ENCODE peak calls at places on chromosomes 7 and 10, in eight cellular contexts. One of them, this sample, is unnamed. For H3K4me1, the result is how much of the 10 kb centered on the place peaks cover.

GRCh38 chr10:3791974-3792633 is 7.1 kb upstream of the KLF6 start:
- DNase-seq in thoracic aorta: no peak
- DNase-seq in psoas muscle: no peak
- DNase-seq in iPS DF 6.9: no peak
- DNase-seq in mucosa of descending colon: no peak
- DNase-seq in testis: no peak
- DNase-seq in SJSA1: no peak
- DNase-seq in upper lobe of right lung: no peak
- DNase-seq in this sample: peak

GRCh38 chr10:13528875-13529713 is at the start of gene BEND7:
- DNase-seq in iPS DF 6.9: no peak
- DNase-seq in testis: peak
- DNase-seq in thoracic aorta: no peak
- DNase-seq in SJSA1: no peak
- DNase-seq in mucosa of descending colon: peak
- DNase-seq in psoas muscle: peak
- DNase-seq in upper lobe of right lung: peak
- DNase-seq in this sample: peak

GRCh38 chr7:98369726-98370125 is 31.2 kb downstream of the BAIAP2L1 start:
- DNase-seq in thoracic aorta: no peak
- DNase-seq in upper lobe of right lung: no peak
- DNase-seq in mucosa of descending colon: no peak
- DNase-seq in psoas muscle: no peak
- DNase-seq in testis: no peak
- DNase-seq in iPS DF 6.9: no peak
- DNase-seq in SJSA1: no peak
- DNase-seq in this sample: no peak

GRCh38 chr10:15370741-15371701 is at the start of gene FAM171A1:
- DNase-seq in mucosa of descending colon: peak
- DNase-seq in iPS DF 6.9: no peak
- DNase-seq in thoracic aorta: no peak
- DNase-seq in SJSA1: peak
- DNase-seq in psoas muscle: peak
- DNase-seq in testis: peak
- DNase-seq in upper lobe of right lung: peak
- DNase-seq in this sample: peak

GRCh38 chr7:40437498-40437897 is 302.7 kb downstream of the SUGCT start:
- DNase-seq in testis: no peak
- DNase-seq in psoas muscle: no peak
- DNase-seq in SJSA1: peak
- DNase-seq in mucosa of descending colon: no peak
- DNase-seq in thoracic aorta: no peak
- DNase-seq in upper lobe of right lung: no peak
- DNase-seq in iPS DF 6.9: no peak
- DNase-seq in this sample: no peak

GRCh38 chr10:26269754-26270153 is 53.2 kb downstream of the GAD2 start:
- DNase-seq in upper lobe of right lung: no peak
- DNase-seq in testis: no peak
- DNase-seq in mucosa of descending colon: no peak
- DNase-seq in thoracic aorta: no peak
- DNase-seq in iPS DF 6.9: peak
- DNase-seq in SJSA1: no peak
- DNase-seq in psoas muscle: no peak
- DNase-seq in this sample: no peak

GRCh38 chr10:35942052-35942451 is 300.0 kb upstream of the FZD8 start:
- DNase-seq in testis: no peak
- DNase-seq in thoracic aorta: no peak
- DNase-seq in iPS DF 6.9: no peak
- DNase-seq in mucosa of descending colon: no peak
- DNase-seq in upper lobe of right lung: no peak
- DNase-seq in SJSA1: no peak
- DNase-seq in psoas muscle: no peak
- DNase-seq in this sample: peak

GRCh38 chr7:31785081-31785480 is 98.1 kb downstream of the PPP1R17 start:
- DNase-seq in iPS DF 6.9: no peak
- DNase-seq in testis: no peak
- DNase-seq in upper lobe of right lung: no peak
- DNase-seq in psoas muscle: no peak
- DNase-seq in mucosa of descending colon: no peak
- DNase-seq in thoracic aorta: no peak
- DNase-seq in SJSA1: no peak
- DNase-seq in this sample: no peak

GRCh38 chr10:44992070-44992731 is 8.5 kb upstream of the ZNF22 start:
- DNase-seq in psoas muscle: no peak
- DNase-seq in testis: peak
- DNase-seq in upper lobe of right lung: no peak
- DNase-seq in thoracic aorta: no peak
- DNase-seq in iPS DF 6.9: no peak
- DNase-seq in SJSA1: no peak
- DNase-seq in mucosa of descending colon: peak
- DNase-seq in this sample: no peak

GRCh38 chr10:44991571-44991970 is 9.2 kb upstream of the ZNF22 start:
- DNase-seq in upper lobe of right lung: no peak
- DNase-seq in thoracic aorta: no peak
- DNase-seq in psoas muscle: no peak
- DNase-seq in iPS DF 6.9: no peak
- DNase-seq in SJSA1: no peak
- DNase-seq in mucosa of descending colon: no peak
- DNase-seq in testis: peak
- DNase-seq in this sample: no peak

GRCh38 chr10:44993922-44994751 is 6.6 kb upstream of the ZNF22 start:
- DNase-seq in SJSA1: no peak
- DNase-seq in psoas muscle: no peak
- DNase-seq in mucosa of descending colon: no peak
- DNase-seq in testis: peak
- DNase-seq in iPS DF 6.9: no peak
- DNase-seq in upper lobe of right lung: no peak
- DNase-seq in thoracic aorta: no peak
- DNase-seq in this sample: no peak

GRCh38 chr10:44993226-44993921 is 7.3 kb upstream of the ZNF22 start:
- DNase-seq in thoracic aorta: no peak
- DNase-seq in testis: peak
- DNase-seq in mucosa of descending colon: peak
- DNase-seq in psoas muscle: no peak
- DNase-seq in upper lobe of right lung: no peak
- DNase-seq in iPS DF 6.9: no peak
- DNase-seq in SJSA1: no peak
- DNase-seq in this sample: peak

DNA sequence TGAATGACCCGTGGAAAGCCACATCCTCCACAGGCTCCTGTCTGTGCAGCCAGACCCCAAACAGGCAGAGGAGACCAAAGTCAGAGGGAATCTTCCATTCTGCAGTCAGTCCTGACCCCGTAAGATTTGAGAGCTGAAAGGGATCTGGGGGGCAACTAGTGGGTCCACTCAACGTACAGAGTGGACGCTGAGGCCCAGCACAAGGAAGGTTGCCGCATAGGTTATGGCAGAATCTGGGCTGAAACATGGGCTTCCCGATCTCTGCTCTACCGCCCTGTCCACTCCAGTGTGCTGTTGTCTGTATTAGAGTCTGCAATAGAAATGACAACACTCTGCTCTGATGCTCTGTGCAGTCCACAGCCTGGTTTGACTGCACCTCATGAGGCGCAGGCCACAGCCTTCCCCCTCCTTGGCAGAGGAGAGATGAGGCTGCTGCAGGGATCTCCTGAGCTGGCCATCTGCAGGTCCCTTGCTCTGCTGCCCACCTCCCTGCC is 7.9 kb upstream of the ZNF22 start:
- DNase-seq in psoas muscle: no peak
- DNase-seq in iPS DF 6.9: no peak
- DNase-seq in mucosa of descending colon: no peak
- DNase-seq in upper lobe of right lung: no peak
- DNase-seq in SJSA1: no peak
- DNase-seq in testis: no peak
- DNase-seq in thoracic aorta: no peak
- DNase-seq in this sample: peak
- H3K4me1 ChIP-seq in psoas muscle: under half
- H3K4me1 ChIP-seq in iPS DF 6.9: under half
- H3K4me1 ChIP-seq in mucosa of descending colon: under half
- H3K4me1 ChIP-seq in upper lobe of right lung: half or more
- H3K4me1 ChIP-seq in SJSA1: half or more
- H3K4me1 ChIP-seq in testis: half or more
- H3K4me1 ChIP-seq in thoracic aorta: under half
- H3K4me1 ChIP-seq in this sample: under half

GRCh38 chr7:66628361-66629221 is at the start of gene KCTD7:
- DNase-seq in SJSA1: peak
- DNase-seq in psoas muscle: peak
- DNase-seq in thoracic aorta: peak
- DNase-seq in upper lobe of right lung: peak
- DNase-seq in mucosa of descending colon: peak
- DNase-seq in iPS DF 6.9: peak
- DNase-seq in testis: peak
- DNase-seq in this sample: peak

GRCh38 chr7:66630529-66630928 is 1.8 kb downstream of the KCTD7 start:
- DNase-seq in mucosa of descending colon: no peak
- DNase-seq in upper lobe of right lung: no peak
- DNase-seq in thoracic aorta: no peak
- DNase-seq in psoas muscle: no peak
- DNase-seq in testis: no peak
- DNase-seq in iPS DF 6.9: no peak
- DNase-seq in SJSA1: no peak
- DNase-seq in this sample: no peak

GRCh38 chr7:66629659-66630058 is 978 bp downstream of the KCTD7 start:
- DNase-seq in mucosa of descending colon: no peak
- DNase-seq in iPS DF 6.9: no peak
- DNase-seq in upper lobe of right lung: no peak
- DNase-seq in thoracic aorta: no peak
- DNase-seq in SJSA1: no peak
- DNase-seq in testis: no peak
- DNase-seq in psoas muscle: no peak
- DNase-seq in this sample: peak

GRCh38 chr7:66627876-66628360 is 763 bp upstream of the KCTD7 start:
- DNase-seq in mucosa of descending colon: no peak
- DNase-seq in SJSA1: no peak
- DNase-seq in iPS DF 6.9: no peak
- DNase-seq in thoracic aorta: peak
- DNase-seq in testis: peak
- DNase-seq in psoas muscle: peak
- DNase-seq in upper lobe of right lung: no peak
- DNase-seq in this sample: no peak

DNA sequence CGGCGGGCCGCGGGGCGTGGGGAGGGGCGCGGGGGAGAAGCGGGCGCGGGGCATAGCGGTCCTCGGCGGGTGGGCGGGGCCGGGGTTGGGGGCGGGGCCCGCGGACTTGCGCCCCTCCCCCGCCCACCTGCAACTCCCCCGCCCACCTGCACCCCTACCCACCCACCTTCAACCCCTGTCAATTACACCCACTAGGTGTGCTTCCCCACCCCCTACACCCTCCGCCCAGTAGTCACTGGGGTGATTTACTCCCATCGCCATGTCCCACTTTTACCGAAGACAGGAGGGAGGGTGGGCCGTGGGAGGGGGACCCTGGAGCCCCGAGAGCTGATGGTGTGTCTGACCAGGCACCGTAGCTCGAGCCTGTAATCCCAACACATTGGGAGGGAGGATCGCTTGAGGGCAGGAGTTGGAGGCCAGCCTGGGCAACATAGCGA is 559 bp downstream of the KCTD7 start:
- DNase-seq in mucosa of descending colon: peak
- DNase-seq in iPS DF 6.9: no peak
- DNase-seq in upper lobe of right lung: no peak
- DNase-seq in psoas muscle: no peak
- DNase-seq in SJSA1: no peak
- DNase-seq in testis: no peak
- DNase-seq in thoracic aorta: no peak
- DNase-seq in this sample: no peak
- H3K4me1 ChIP-seq in mucosa of descending colon: under half
- H3K4me1 ChIP-seq in iPS DF 6.9: under half
- H3K4me1 ChIP-seq in upper lobe of right lung: under half
- H3K4me1 ChIP-seq in psoas muscle: under half
- H3K4me1 ChIP-seq in SJSA1: under half
- H3K4me1 ChIP-seq in testis: under half
- H3K4me1 ChIP-seq in thoracic aorta: under half
- H3K4me1 ChIP-seq in this sample: under half

GRCh38 chr10:101308051-101308450 is 45.9 kb upstream of the BTRC start:
- DNase-seq in thoracic aorta: no peak
- DNase-seq in mucosa of descending colon: no peak
- DNase-seq in iPS DF 6.9: no peak
- DNase-seq in upper lobe of right lung: no peak
- DNase-seq in psoas muscle: no peak
- DNase-seq in SJSA1: no peak
- DNase-seq in testis: no peak
- DNase-seq in this sample: no peak

GRCh38 chr10:101310528-101311439 is 43.2 kb upstream of the BTRC start:
- DNase-seq in iPS DF 6.9: no peak
- DNase-seq in psoas muscle: no peak
- DNase-seq in mucosa of descending colon: no peak
- DNase-seq in thoracic aorta: no peak
- DNase-seq in testis: peak
- DNase-seq in SJSA1: no peak
- DNase-seq in upper lobe of right lung: no peak
- DNase-seq in this sample: peak

GRCh38 chr10:101311440-101312067 is 42.4 kb upstream of the BTRC start:
- DNase-seq in thoracic aorta: no peak
- DNase-seq in SJSA1: no peak
- DNase-seq in iPS DF 6.9: no peak
- DNase-seq in psoas muscle: no peak
- DNase-seq in testis: peak
- DNase-seq in mucosa of descending colon: no peak
- DNase-seq in upper lobe of right lung: no peak
- DNase-seq in this sample: peak
- H3K4me1 ChIP-seq in thoracic aorta: under half
- H3K4me1 ChIP-seq in SJSA1: under half
- H3K4me1 ChIP-seq in iPS DF 6.9: under half
- H3K4me1 ChIP-seq in psoas muscle: under half
- H3K4me1 ChIP-seq in testis: under half
- H3K4me1 ChIP-seq in mucosa of descending colon: under half
- H3K4me1 ChIP-seq in upper lobe of right lung: under half
- H3K4me1 ChIP-seq in this sample: under half

DNA sequence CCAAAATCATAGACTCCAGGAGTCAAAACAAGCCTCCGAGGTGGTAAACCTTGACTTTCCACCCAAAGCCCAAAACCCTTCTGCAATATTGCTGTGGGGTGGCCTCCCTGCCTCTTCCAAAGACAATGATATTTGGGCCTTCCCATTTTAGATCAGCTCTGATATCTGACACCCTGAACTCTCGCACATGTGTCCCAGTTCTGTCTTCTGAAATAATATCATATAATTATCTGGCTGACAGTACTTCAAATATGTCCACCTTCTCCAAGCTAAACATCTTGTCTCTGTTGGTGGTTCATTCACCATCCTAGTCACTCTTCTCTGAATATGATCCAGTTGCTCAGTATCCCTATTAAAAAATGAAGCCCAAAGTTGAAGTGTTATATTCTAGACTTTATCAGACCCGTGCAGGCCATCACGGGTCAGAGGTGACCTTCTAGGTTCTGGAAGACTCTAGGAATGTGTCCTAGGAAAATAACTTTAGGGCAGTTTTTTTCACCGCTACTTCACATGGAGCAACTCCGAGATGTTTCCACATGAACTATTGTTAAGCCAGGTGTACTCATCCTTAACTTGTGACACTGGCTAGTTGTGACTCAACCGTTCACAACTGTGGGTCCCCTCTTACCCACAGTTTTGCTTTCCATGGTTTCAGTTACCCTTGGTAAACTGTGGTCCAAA is 6.3 kb downstream of the TECTB start:
- DNase-seq in upper lobe of right lung: no peak
- DNase-seq in mucosa of descending colon: no peak
- DNase-seq in SJSA1: no peak
- DNase-seq in psoas muscle: no peak
- DNase-seq in testis: no peak
- DNase-seq in thoracic aorta: no peak
- DNase-seq in iPS DF 6.9: no peak
- DNase-seq in this sample: no peak
- H3K4me1 ChIP-seq in upper lobe of right lung: under half
- H3K4me1 ChIP-seq in mucosa of descending colon: under half
- H3K4me1 ChIP-seq in SJSA1: under half
- H3K4me1 ChIP-seq in psoas muscle: under half
- H3K4me1 ChIP-seq in testis: under half
- H3K4me1 ChIP-seq in thoracic aorta: under half
- H3K4me1 ChIP-seq in iPS DF 6.9: under half
- H3K4me1 ChIP-seq in this sample: under half

This sample was measured in thyroid gland.